ENCODE peak calls at places on chromosomes 6 and 20, in four cellular contexts. One of them, this sample, is unnamed.

GRCh38 chr20:37543828-37544227 is 16.2 kb upstream of the BLCAP start:
- DNase-seq in psoas muscle: no peak
- DNase-seq in tibial artery: no peak
- DNase-seq in GM23248: peak
- DNase-seq in this sample: no peak

GRCh38 chr6:149515494-149515893 is 30.3 kb downstream of the PPIL4 start:
- DNase-seq in psoas muscle: no peak
- DNase-seq in tibial artery: no peak
- DNase-seq in GM23248: no peak
- DNase-seq in this sample: no peak

GRCh38 chr20:20820104-20820503 is 107.7 kb upstream of the RALGAPA2 start:
- DNase-seq in psoas muscle: no peak
- DNase-seq in tibial artery: no peak
- DNase-seq in GM23248: peak
- DNase-seq in this sample: no peak

GRCh38 chr6:101462576-101462975 is 69.1 kb downstream of the GRIK2 start:
- DNase-seq in psoas muscle: no peak
- DNase-seq in tibial artery: no peak
- DNase-seq in GM23248: peak
- DNase-seq in this sample: no peak

GRCh38 chr6:86937219-86938079 is at the start of gene HTR1E:
- DNase-seq in psoas muscle: peak
- DNase-seq in tibial artery: no peak
- DNase-seq in GM23248: peak
- DNase-seq in this sample: no peak

GRCh38 chr20:35135867-35136586 is 11.1 kb downstream of the EDEM2 start:
- DNase-seq in psoas muscle: peak
- DNase-seq in tibial artery: peak
- DNase-seq in GM23248: peak
- DNase-seq in this sample: no peak

GRCh38 chr6:4522453-4522852 is 253.8 kb upstream of the CDYL start:
- DNase-seq in psoas muscle: no peak
- DNase-seq in tibial artery: no peak
- DNase-seq in GM23248: no peak
- DNase-seq in this sample: no peak

GRCh38 chr20:25863536-25864325 is 167.1 kb upstream of the ZNF337 start:
- DNase-seq in psoas muscle: no peak
- DNase-seq in tibial artery: no peak
- DNase-seq in GM23248: peak
- DNase-seq in this sample: no peak

GRCh38 chr20:36950432-36951197 is 893 bp downstream of the SAMHD1 start:
- DNase-seq in psoas muscle: no peak
- DNase-seq in tibial artery: no peak
- DNase-seq in GM23248: peak
- DNase-seq in this sample: no peak

GRCh38 chr6:12635813-12636212 is 80.8 kb upstream of the PHACTR1 start:
- DNase-seq in psoas muscle: no peak
- DNase-seq in tibial artery: no peak
- DNase-seq in GM23248: peak
- DNase-seq in this sample: no peak

GRCh38 chr6:168024951-168025510 is 27.6 kb downstream of the KIF25 start:
- DNase-seq in psoas muscle: no peak
- DNase-seq in tibial artery: no peak
- DNase-seq in GM23248: no peak
- DNase-seq in this sample: no peak

GRCh38 chr6:25027221-25027916 is 91.6 kb upstream of the RIPOR2 start:
- DNase-seq in psoas muscle: no peak
- DNase-seq in tibial artery: no peak
- DNase-seq in GM23248: no peak
- DNase-seq in this sample: no peak

GRCh38 chr6:56482525-56482924 is 160.2 kb downstream of the DST start:
- DNase-seq in psoas muscle: no peak
- DNase-seq in tibial artery: no peak
- DNase-seq in GM23248: no peak
- DNase-seq in this sample: no peak

GRCh38 chr20:51767867-51768758 is at the start of gene ATP9A:
- DNase-seq in psoas muscle: peak
- DNase-seq in tibial artery: no peak
- DNase-seq in GM23248: peak
- DNase-seq in this sample: no peak

GRCh38 chr20:52035498-52035897 is 156.1 kb downstream of the ZFP64 start:
- DNase-seq in psoas muscle: no peak
- DNase-seq in tibial artery: no peak
- DNase-seq in GM23248: no peak
- DNase-seq in this sample: no peak

GRCh38 chr20:62925420-62926228 is 681 bp downstream of the DIDO1 start:
- DNase-seq in psoas muscle: peak
- DNase-seq in tibial artery: no peak
- DNase-seq in GM23248: peak
- DNase-seq in this sample: peak

GRCh38 chr6:85470023-85470410 is 20.1 kb downstream of the NT5E start:
- DNase-seq in psoas muscle: no peak
- DNase-seq in tibial artery: no peak
- DNase-seq in GM23248: peak
- DNase-seq in this sample: no peak

GRCh38 chr6:125252891-125253290 is 48.9 kb downstream of the HDDC2 start:
- DNase-seq in psoas muscle: no peak
- DNase-seq in tibial artery: no peak
- DNase-seq in GM23248: no peak
- DNase-seq in this sample: no peak

DNA sequence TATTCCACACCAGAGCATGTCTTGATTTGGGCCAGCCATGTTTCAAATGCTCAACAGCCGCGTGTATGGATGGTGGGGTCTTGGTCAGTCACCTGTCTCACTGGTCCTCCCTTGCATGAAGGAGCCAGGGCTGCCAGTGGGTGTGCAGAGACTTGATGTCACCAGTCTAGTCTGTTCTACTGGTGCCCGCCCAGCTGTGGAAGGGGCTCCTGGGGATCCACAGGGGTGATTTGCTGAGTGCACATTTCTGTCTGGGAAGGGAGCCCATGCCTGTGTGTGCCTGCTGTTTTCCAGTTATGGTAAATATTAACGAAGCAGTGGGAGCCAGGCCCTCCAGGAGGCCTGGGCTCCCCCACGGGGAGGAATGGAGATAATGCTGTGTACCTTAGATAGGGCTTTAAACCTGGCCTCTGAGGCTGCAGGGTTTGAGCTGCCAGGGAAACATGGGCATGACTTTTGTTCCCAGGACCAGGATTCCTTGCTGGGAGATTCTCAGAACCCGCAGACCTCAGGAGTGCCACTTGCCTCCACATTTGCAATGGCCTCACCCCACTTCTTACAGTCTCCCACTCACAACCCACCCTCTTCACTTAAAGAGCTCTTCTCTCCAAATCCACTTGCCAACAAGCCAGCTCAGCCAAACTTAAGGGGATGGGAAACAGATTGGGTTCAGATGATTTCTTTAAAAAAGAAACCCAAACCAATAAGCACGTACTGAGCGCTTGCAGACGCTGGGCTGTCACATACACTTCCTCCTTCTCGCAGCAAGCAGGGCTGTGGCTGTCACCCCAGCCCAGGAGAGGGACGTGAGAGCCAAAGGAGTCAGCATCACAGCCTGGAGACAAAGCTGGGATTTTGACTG is 54.1 kb downstream of the VEGFA start:
- DNase-seq in psoas muscle: no peak
- DNase-seq in tibial artery: no peak
- DNase-seq in GM23248: no peak
- DNase-seq in this sample: no peak
- H3K27ac ChIP-seq in psoas muscle: no peak
- H3K27ac ChIP-seq in tibial artery: no peak
- H3K27ac ChIP-seq in GM23248: no peak
- H3K27ac ChIP-seq in this sample: no peak

DNA sequence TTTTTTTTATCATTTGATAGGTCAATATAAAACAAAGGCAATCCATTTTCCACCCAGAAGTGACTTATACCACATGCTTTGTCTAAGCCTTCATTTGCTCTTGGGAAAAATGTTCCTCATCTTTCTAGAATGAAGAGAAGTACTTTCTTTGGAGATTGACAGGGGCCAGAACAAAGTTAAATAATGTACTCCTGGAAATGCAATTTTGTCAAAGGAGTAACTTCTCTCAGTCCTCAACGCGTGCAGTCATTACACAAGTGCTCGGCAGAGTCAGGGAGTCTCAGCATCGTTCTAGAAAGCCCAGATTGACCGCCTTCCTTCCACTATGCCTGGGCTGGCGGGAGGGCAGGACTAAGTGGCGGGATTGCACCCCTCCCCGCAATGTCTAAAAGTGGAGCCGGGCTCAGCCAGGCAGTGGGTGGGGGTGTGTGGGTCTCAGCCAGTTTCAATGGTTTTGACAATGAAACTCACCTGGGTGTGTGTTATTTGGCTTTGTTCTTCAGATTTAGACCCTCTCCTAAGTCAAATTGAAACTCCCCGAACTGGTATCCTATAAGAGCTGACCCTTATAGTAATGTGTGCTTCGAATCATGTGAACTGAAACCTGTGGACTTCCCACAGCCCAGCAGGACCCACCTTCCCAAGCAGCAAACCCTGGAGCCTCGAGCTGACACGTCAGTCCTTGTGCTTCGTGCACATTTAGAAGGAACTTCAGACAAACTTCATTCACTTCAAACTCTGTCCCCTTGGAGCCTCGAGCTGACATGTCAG is 63.2 kb upstream of the DUSP22 start:
- DNase-seq in psoas muscle: no peak
- DNase-seq in tibial artery: no peak
- DNase-seq in GM23248: no peak
- DNase-seq in this sample: no peak
- H3K27ac ChIP-seq in psoas muscle: no peak
- H3K27ac ChIP-seq in tibial artery: no peak
- H3K27ac ChIP-seq in GM23248: no peak
- H3K27ac ChIP-seq in this sample: no peak

GRCh38 chr6:138483911-138484731 is 15.2 kb downstream of the NHSL1 start:
- DNase-seq in psoas muscle: no peak
- DNase-seq in tibial artery: no peak
- DNase-seq in GM23248: no peak
- DNase-seq in this sample: no peak
- H3K27ac ChIP-seq in psoas muscle: no peak
- H3K27ac ChIP-seq in tibial artery: no peak
- H3K27ac ChIP-seq in GM23248: no peak
- H3K27ac ChIP-seq in this sample: no peak

DNA sequence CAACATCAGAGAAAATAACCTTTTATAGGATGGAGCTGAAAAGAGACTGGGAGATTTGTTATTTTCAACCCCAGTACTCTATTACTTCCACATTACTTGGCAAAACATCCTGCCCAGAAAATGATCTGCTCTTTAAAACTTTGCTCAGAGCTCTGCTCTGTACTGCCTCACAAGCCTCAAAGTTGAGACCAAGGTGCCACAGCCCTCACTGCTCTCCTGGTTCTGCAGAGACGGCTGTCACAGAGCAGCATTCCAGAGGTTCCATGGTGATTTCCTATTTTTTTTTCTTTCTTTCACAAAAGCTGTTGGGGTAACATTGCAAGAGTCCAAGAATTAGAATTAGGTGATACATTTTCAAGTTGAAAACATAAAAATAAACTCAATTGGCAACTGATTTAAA is 155.2 kb downstream of the UBE3D start:
- DNase-seq in psoas muscle: no peak
- DNase-seq in tibial artery: no peak
- DNase-seq in GM23248: no peak
- DNase-seq in this sample: no peak
- H3K27ac ChIP-seq in psoas muscle: peak
- H3K27ac ChIP-seq in tibial artery: no peak
- H3K27ac ChIP-seq in GM23248: no peak
- H3K27ac ChIP-seq in this sample: no peak

GRCh38 chr6:144957236-144957937 is 672.3 kb downstream of the UTRN start:
- DNase-seq in psoas muscle: no peak
- DNase-seq in tibial artery: no peak
- DNase-seq in GM23248: peak
- DNase-seq in this sample: no peak
- H3K27ac ChIP-seq in psoas muscle: no peak
- H3K27ac ChIP-seq in tibial artery: no peak
- H3K27ac ChIP-seq in GM23248: no peak
- H3K27ac ChIP-seq in this sample: no peak

GRCh38 chr20:11935212-11935611 is 17.5 kb downstream of the BTBD3 start:
- DNase-seq in psoas muscle: no peak
- DNase-seq in tibial artery: no peak
- DNase-seq in GM23248: no peak
- DNase-seq in this sample: no peak
- H3K27ac ChIP-seq in psoas muscle: no peak
- H3K27ac ChIP-seq in tibial artery: no peak
- H3K27ac ChIP-seq in GM23248: no peak
- H3K27ac ChIP-seq in this sample: no peak

DNA sequence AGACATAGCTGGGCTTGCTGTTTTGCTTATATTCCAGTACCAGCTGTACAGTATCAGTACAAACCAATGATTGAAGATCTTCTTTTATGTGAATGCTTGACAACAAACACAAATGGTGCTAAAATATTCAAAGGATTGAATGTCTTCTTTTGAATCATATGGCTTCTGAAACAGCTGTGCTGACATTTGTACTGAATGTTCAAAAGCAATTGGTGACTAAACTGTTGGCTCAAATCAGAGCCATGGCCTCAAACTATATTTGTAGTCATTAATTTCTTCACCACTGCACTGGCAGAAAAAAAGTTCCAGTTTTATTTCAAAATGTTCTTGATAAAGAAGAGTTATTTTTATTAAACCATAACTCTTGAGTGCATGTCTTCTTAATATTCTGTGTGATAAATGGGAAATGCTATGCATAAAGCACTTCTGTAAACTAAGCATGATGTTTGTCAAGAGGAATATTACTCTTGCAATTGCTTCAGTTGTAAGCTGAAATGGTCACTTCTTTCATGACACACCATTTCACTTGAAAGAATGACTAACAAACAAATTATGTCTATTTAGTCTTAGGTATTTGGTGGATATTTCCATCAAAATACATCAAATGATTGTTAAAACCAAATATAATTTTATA is 45.9 kb upstream of the CENPW start:
- DNase-seq in psoas muscle: no peak
- DNase-seq in tibial artery: no peak
- DNase-seq in GM23248: peak
- DNase-seq in this sample: no peak
- H3K27ac ChIP-seq in psoas muscle: no peak
- H3K27ac ChIP-seq in tibial artery: no peak
- H3K27ac ChIP-seq in GM23248: no peak
- H3K27ac ChIP-seq in this sample: no peak